ENCODE peak calls at places on chromosomes 7 and 10, in six cellular contexts. Y, K, P, J, C and N are unnamed samples.
A peak's percentile ranks its signal among the peaks of the same experiment; 100 is the strongest.

GRCh38 chr10:126646101-126646500 is 24.4 kb downstream of the C10orf90 start:
- DNase-seq in Y (no peak), K (peak; percentile 23), C (no peak), J (no peak), P (no peak), N (no peak)

GRCh38 chr7:66503551-66504031 is 125.1 kb upstream of the KCTD7 start:
- DNase-seq in J (no peak), K (no peak), Y (no peak), C (no peak), P (no peak), N (no peak)

GRCh38 chr7:128835790-128836641 is 5.8 kb downstream of the FLNC start:
- DNase-seq in Y (no peak), C (no peak), K (no peak), P (no peak), J (no peak), N (no peak)

GRCh38 chr7:140062118-140062527 is 628 bp downstream of the PARP12 start:
- DNase-seq in Y (peak; percentile 13), J (peak; percentile 41), P (peak; percentile 63), C (no peak), K (peak; percentile 17), N (no peak)

GRCh38 chr10:44989621-44990301 is 11.0 kb upstream of the ZNF22 start:
- DNase-seq in Y (no peak), P (no peak), J (no peak), C (no peak), K (no peak), N (no peak)

GRCh38 chr10:26697922-26698608 is 564 bp downstream of the PDSS1 start:
- DNase-seq in P (no peak), K (peak; percentile 5), C (no peak), J (no peak), Y (no peak), N (no peak)

GRCh38 chr10:1256139-1256720 is 200.0 kb downstream of the WDR37 start:
- DNase-seq in P (no peak), C (no peak), J (no peak), Y (no peak), K (no peak), N (no peak)

GRCh38 chr7:12418452-12418851 is 14.8 kb upstream of the VWDE start:
- DNase-seq in P (no peak), J (no peak), Y (no peak), C (no peak), K (no peak), N (no peak)

GRCh38 chr10:24208661-24209420 is at the start of gene KIAA1217:
- DNase-seq in P (no peak), C (no peak), Y (no peak), J (peak; percentile 75), K (peak; percentile 38), N (peak; percentile 56)

GRCh38 chr10:10630281-10630680 is 387.4 kb upstream of the CELF2 start:
- DNase-seq in P (no peak), C (no peak), J (no peak), K (no peak), Y (no peak), N (no peak)

GRCh38 chr10:55410415-55410885 is 609.4 kb upstream of the PCDH15 start:
- DNase-seq in K (peak; percentile 25), J (peak; percentile 28), P (no peak), C (no peak), Y (no peak), N (no peak)

GRCh38 chr7:142773937-142774744 is 3.4 kb downstream of the PRSS2 start:
- DNase-seq in J (no peak), K (no peak), P (no peak), Y (no peak), C (no peak), N (no peak)

GRCh38 chr10:7260412-7260900 is 150.4 kb downstream of the SFMBT2 start:
- DNase-seq in Y (peak; percentile 88), C (peak; percentile 12), J (peak; percentile 71), P (no peak), K (peak; percentile 78), N (no peak)

GRCh38 chr10:75272896-75273295 is 37.1 kb upstream of the COMTD1 start:
- DNase-seq in J (no peak), C (no peak), K (peak; percentile 81), Y (peak; percentile 18), P (no peak), N (no peak)

GRCh38 chr10:11415095-11415494 is 196.4 kb downstream of the USP6NL start:
- DNase-seq in K (no peak), P (no peak), Y (no peak), C (no peak), J (no peak), N (no peak)

GRCh38 chr7:110130669-110131068 is 960.3 kb upstream of the LRRN3 start:
- DNase-seq in K (peak; percentile 20), P (no peak), Y (peak; percentile 6), C (peak; percentile 14), J (no peak), N (no peak)
- TF ChIP-seq CTCF in K (peak; percentile 47), P (no peak), Y (no peak), C (peak; percentile 67), J (peak; percentile 50), N (no peak)

GRCh38 chr10:111137012-111137411 is 60.2 kb downstream of the ADRA2A start:
- DNase-seq in J (no peak), C (no peak), Y (peak; percentile 39), K (no peak), P (no peak), N (no peak)
- TF ChIP-seq CTCF in J (no peak), C (no peak), Y (no peak), K (no peak), P (no peak), N (no peak)

GRCh38 chr10:105063796-105064195 is 422.7 kb downstream of the SORCS3 start:
- DNase-seq in C (no peak), P (no peak), Y (peak; percentile 23), J (peak; percentile 65), K (peak; percentile 7), N (no peak)
- TF ChIP-seq CTCF in C (no peak), P (no peak), Y (no peak), J (peak; percentile 64), K (peak; percentile 51), N (no peak)

GRCh38 chr10:13473986-13474385 is 54.8 kb downstream of the BEND7 start:
- DNase-seq in J (no peak), P (no peak), K (no peak), C (no peak), Y (no peak), N (no peak)

GRCh38 chr10:13475124-13475523 is 53.7 kb downstream of the BEND7 start:
- DNase-seq in Y (no peak), K (peak; percentile 19), J (no peak), P (no peak), C (no peak), N (no peak)

GRCh38 chr10:13472359-13472758 is 56.5 kb downstream of the BEND7 start:
- DNase-seq in Y (no peak), P (no peak), J (no peak), C (no peak), K (no peak), N (no peak)

DNA sequence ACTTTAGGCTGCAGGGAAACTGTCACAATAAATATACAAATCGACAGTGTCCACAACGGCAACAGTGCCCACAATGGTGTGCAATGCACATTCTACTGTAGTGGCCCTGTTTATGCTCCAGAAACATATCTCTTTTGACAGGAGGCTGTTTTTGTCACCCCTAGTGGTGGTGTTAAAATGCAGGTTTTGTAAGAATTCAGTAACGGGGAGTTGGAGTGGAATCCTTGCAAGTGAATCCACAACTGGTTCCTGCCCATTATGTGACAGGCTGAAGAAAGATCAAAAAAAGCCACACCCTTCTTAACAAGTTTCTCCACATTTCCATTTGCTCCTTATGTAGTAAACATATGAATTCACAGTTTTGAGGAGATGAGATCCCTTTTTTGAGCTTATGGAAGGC is 58.5 kb downstream of the BEND7 start:
- DNase-seq in P (no peak), K (no peak), C (no peak), J (no peak), Y (no peak), N (no peak)
- TF ChIP-seq CTCF in P (no peak), K (no peak), C (peak; percentile 50), J (no peak), Y (no peak), N (no peak)

GRCh38 chr7:91020611-91021385 is 243.4 kb upstream of the FZD1 start:
- DNase-seq in P (no peak), K (no peak), Y (no peak), C (no peak), J (no peak), N (no peak)

DNA sequence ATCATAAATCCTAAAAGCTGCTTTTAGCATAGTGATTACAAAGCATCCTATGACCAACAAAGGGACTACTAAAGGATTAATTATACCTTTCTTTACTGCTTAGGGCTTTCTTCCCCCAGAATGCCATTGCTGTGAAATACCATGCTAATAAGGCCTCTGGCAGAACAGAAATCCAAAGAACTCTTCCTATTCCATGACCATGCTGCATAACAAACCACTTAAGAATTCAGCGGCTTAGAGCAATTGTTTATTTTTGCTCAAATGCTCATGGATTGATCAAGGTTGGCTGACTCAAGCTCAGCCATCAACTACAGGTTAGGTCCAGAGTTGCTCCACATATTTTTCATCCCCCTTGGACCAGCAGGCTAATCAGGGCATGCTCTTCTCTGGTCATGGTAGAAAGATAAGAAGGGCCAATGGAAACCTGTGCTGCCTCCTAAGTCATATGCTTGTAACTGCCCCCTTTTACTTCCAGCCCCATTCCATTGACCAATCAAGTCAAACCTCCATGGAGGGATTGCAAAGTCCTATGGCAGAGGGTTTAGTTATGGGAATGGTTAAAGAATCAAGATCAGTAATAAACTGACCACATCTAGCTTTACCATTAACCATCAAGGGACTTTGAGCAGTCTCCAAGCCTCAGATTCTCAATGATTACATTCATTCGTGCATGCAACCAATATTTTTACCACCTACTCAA is 244.4 kb upstream of the FZD1 start:
- DNase-seq in Y (no peak), C (no peak), K (no peak), J (no peak), P (no peak), N (no peak)
- TF ChIP-seq CTCF in Y (no peak), C (no peak), K (no peak), J (no peak), P (no peak), N (no peak)

DNA sequence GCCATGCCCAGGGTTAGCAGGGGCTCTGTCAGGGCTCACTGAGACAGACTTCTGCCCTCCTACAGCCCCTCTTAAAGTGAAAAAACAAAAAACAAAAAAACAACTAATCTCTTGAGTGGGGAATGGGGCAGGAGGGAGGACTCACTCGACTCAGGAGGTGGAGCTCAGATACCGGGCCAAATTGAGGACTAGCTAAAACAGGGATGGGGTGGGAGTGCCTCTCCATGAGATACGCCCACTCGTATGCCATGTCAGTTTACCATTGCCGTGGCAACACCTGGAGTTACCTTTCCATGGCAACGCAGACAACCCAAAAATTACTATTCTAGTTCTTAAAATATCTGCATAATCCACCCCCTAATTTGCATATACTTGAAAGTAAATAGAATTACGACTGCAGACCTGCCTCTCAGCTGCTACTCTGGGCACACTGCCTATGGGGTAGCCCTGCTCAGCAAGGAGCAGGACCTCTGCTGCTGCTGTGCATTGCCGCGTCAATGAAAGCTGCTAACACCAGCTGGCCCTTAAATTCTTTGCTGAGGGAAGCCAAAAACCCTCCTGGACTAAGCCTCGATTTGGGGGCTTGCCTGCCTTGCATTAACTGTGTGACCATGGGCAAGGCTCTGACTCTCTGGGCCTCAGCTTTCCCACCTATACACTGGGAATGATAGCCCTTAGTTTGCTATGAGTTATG is 13.3 kb downstream of the SSC4D start:
- DNase-seq in C (no peak), K (no peak), Y (peak; percentile 60), J (no peak), P (no peak), N (no peak)
- TF ChIP-seq CTCF in C (no peak), K (no peak), Y (no peak), J (no peak), P (no peak), N (no peak)